ENCODE peak calls at places on chromosome 10, in nine cellular contexts. H is naive thymus-derived CD8-positive, alpha-beta T cell; P is tibial nerve; N is WTC11; C is astrocyte; X is activated CD8-positive, alpha-beta memory T cell treated with anti-CD3 and anti-CD28 coated beads for 48 hours; T is Caco-2; L is NCI-H1694 treated with DMSO at 0.1 percent for 48 hours; J is bronchial epithelial cell. F is an unnamed sample.

GRCh38 chr10:22681783-22682183 is 32.6 kb downstream of the PIP4K2A start:
- DNase-seq in N (no peak), X (no peak), J (peak), P (no peak), C (peak), H (no peak), T (no peak), L (no peak), F (no peak)

GRCh38 chr10:95247200-95247880 is 43.5 kb downstream of the PDLIM1 start:
- DNase-seq in P (no peak), J (peak), X (no peak), L (no peak), C (peak), N (no peak), H (no peak), T (no peak), F (no peak)

GRCh38 chr10:62016477-62017140 is 115.1 kb downstream of the ARID5B start:
- DNase-seq in C (peak), J (no peak), T (no peak), X (no peak), P (no peak), L (no peak), N (no peak), H (no peak), F (no peak)

GRCh38 chr10:34476607-34477006 is 338.5 kb downstream of the PARD3 start:
- DNase-seq in L (no peak), X (no peak), T (no peak), H (no peak), J (peak), P (no peak), C (no peak), N (no peak), F (no peak)

GRCh38 chr10:104406715-104407517 is 53.3 kb downstream of the CFAP58 start:
- DNase-seq in T (no peak), J (peak), C (peak), H (no peak), X (no peak), P (no peak), N (no peak), L (peak), F (no peak)

GRCh38 chr10:77756319-77757232 is 119.0 kb upstream of the KCNMA1 start:
- DNase-seq in N (peak), L (peak), P (no peak), T (peak), C (peak), J (peak), X (no peak), H (no peak), F (peak)

GRCh38 chr10:50613150-50613549 is 10.6 kb downstream of the SGMS1 start:
- DNase-seq in C (no peak), T (no peak), X (no peak), L (no peak), P (no peak), H (no peak), J (no peak), N (no peak), F (peak)

GRCh38 chr10:67599597-67599996 is 96.4 kb downstream of the CTNNA3 start:
- DNase-seq in P (no peak), X (no peak), J (no peak), H (no peak), L (no peak), N (no peak), T (no peak), C (no peak), F (no peak)

GRCh38 chr10:51230828-51231227 is 156.5 kb downstream of the PRKG1 start:
- DNase-seq in X (no peak), C (no peak), L (no peak), H (no peak), T (no peak), N (no peak), J (no peak), P (no peak), F (no peak)

GRCh38 chr10:62113680-62114079 is 155.0 kb downstream of the RTKN2 start:
- DNase-seq in X (no peak), N (no peak), H (no peak), T (no peak), L (no peak), P (no peak), J (no peak), C (no peak), F (peak)

GRCh38 chr10:10872706-10873276 is 144.9 kb upstream of the CELF2 start:
- DNase-seq in L (no peak), P (no peak), H (no peak), C (no peak), X (no peak), T (no peak), J (no peak), N (no peak), F (no peak)

GRCh38 chr10:78802406-78802805 is 266.4 kb upstream of the ZMIZ1 start:
- DNase-seq in X (no peak), H (no peak), J (no peak), L (no peak), N (no peak), C (no peak), T (no peak), P (no peak), F (no peak)

GRCh38 chr10:126393076-126393475 is 4.8 kb upstream of the ADAM12 start:
- DNase-seq in T (no peak), H (no peak), C (no peak), L (no peak), P (no peak), N (no peak), X (no peak), J (no peak), F (no peak)

GRCh38 chr10:794382-794956 is 105.0 kb upstream of the DIP2C start:
- DNase-seq in J (no peak), L (peak), N (no peak), X (no peak), H (no peak), P (no peak), T (peak), C (no peak), F (peak)

GRCh38 chr10:14004536-14004935 is 326.2 kb downstream of the FRMD4A start:
- DNase-seq in J (peak), C (no peak), L (no peak), N (no peak), P (no peak), X (no peak), H (no peak), T (no peak), F (no peak)

GRCh38 chr10:131961047-131961776 is 20.5 kb downstream of the BNIP3 start:
- DNase-seq in T (no peak), N (no peak), H (no peak), C (no peak), X (no peak), P (no peak), L (no peak), J (no peak), F (no peak)

GRCh38 chr10:98481418-98481945 is 34.7 kb upstream of the HPS1 start:
- DNase-seq in J (no peak), P (no peak), N (no peak), C (no peak), X (no peak), L (peak), T (no peak), H (no peak), F (no peak)

GRCh38 chr10:30857803-30858202 is 173.9 kb downstream of the ZNF438 start:
- DNase-seq in L (no peak), P (peak), N (no peak), T (no peak), C (peak), X (no peak), H (no peak), J (peak), F (no peak)

GRCh38 chr10:128587689-128588088 is 461.5 kb upstream of the MKI67 start:
- DNase-seq in X (no peak), P (no peak), L (no peak), J (no peak), T (no peak), C (no peak), N (no peak), H (no peak), F (no peak)

GRCh38 chr10:108684431-108684830 is 1238.9 kb downstream of the XPNPEP1 start:
- DNase-seq in C (peak), X (no peak), N (no peak), L (no peak), P (no peak), T (no peak), H (no peak), J (no peak), F (no peak)

GRCh38 chr10:24503627-24504320 is 219.9 kb downstream of the ARHGAP21 start:
- DNase-seq in H (no peak), C (peak), X (no peak), L (peak), J (peak), T (peak), P (peak), N (peak), F (peak)

GRCh38 chr10:74047304-74047703 is 49.4 kb downstream of the VCL start:
- DNase-seq in J (no peak), H (no peak), T (no peak), C (peak), P (no peak), L (no peak), N (no peak), X (no peak), F (no peak)

GRCh38 chr10:22429981-22430421 is 84.7 kb downstream of the SPAG6 start:
- DNase-seq in C (no peak), N (no peak), L (no peak), T (no peak), X (no peak), H (no peak), J (no peak), P (no peak), F (peak)

GRCh38 chr10:90424730-90425129 is 433.1 kb downstream of the HTR7 start:
- DNase-seq in J (no peak), C (peak), L (no peak), N (no peak), X (no peak), H (no peak), T (no peak), P (no peak), F (no peak)

GRCh38 chr10:129793479-129793878 is 170.6 kb downstream of the EBF3 start:
- DNase-seq in X (no peak), N (no peak), C (no peak), J (no peak), P (no peak), T (peak), L (no peak), H (no peak), F (no peak)

GRCh38 chr10:120283093-120283492 is 173.9 kb upstream of the PLPP4 start:
- DNase-seq in J (no peak), H (no peak), P (no peak), T (no peak), C (no peak), X (no peak), L (no peak), N (no peak), F (no peak)

GRCh38 chr10:104117839-104118323 is 4.1 kb upstream of the SFR1 start:
- DNase-seq in X (no peak), C (peak), J (peak), T (no peak), L (no peak), N (no peak), H (no peak), P (no peak), F (no peak)

GRCh38 chr10:21355591-21356011 is 169.9 kb downstream of the SKIDA1 start:
- DNase-seq in X (no peak), P (no peak), T (no peak), C (peak), L (no peak), N (no peak), H (no peak), J (peak), F (peak)

GRCh38 chr10:131926743-131927595 is 26.2 kb downstream of the PPP2R2D start:
- DNase-seq in J (no peak), T (no peak), H (no peak), L (no peak), N (no peak), P (no peak), X (no peak), C (no peak), F (no peak)

GRCh38 chr10:4647138-4647785 is 178.7 kb upstream of the AKR1E2 start:
- DNase-seq in J (no peak), N (no peak), H (no peak), X (no peak), P (no peak), T (no peak), L (no peak), C (peak), F (no peak)

GRCh38 chr10:25059990-25060389 is 43.6 kb downstream of the THNSL1 start:
- DNase-seq in X (no peak), N (no peak), T (peak), J (peak), C (peak), H (no peak), L (no peak), P (peak), F (peak)

GRCh38 chr10:31274310-31274709 is 44.7 kb upstream of the ZEB1 start:
- DNase-seq in X (no peak), C (no peak), P (no peak), N (no peak), L (no peak), J (peak), H (no peak), T (no peak), F (no peak)

GRCh38 chr10:43955002-43955596 is 306.4 kb upstream of the ZNF32 start:
- DNase-seq in C (no peak), X (no peak), P (no peak), N (no peak), L (no peak), H (no peak), J (no peak), T (peak), F (no peak)

F was measured in ELF-1.